ENCODE peak calls at places on chromosomes 2 and 18, in ten cellular contexts. W, Q, B, F, H, G, L, E, C and P are unnamed samples. For H3K36me3, the result is how much of the 10 kb centered on the place peaks cover.

GRCh38 chr18:427005-427404 is 73.5 kb downstream of the COLEC12 start:
- DNase-seq in G (no peak), W (no peak), Q (no peak), H (no peak), B (no peak), F (no peak), L (no peak), C (no peak), E (no peak), P (no peak)

GRCh38 chr2:236114959-236115358 is 53.2 kb downstream of the GBX2 start:
- DNase-seq in C (no peak), G (no peak), W (no peak), B (no peak), Q (no peak), F (no peak), H (no peak), E (no peak), L (no peak), P (no peak)

GRCh38 chr2:231190531-231191197 is 7.8 kb upstream of the ARMC9 start:
- DNase-seq in L (peak), G (no peak), E (no peak), B (no peak), Q (peak), W (peak), H (peak), F (no peak), C (peak), P (peak)

GRCh38 chr18:79749251-79750191 is 48.2 kb upstream of the KCNG2 start:
- DNase-seq in G (no peak), F (no peak), W (no peak), Q (no peak), C (no peak), E (no peak), L (no peak), B (no peak), H (no peak), P (no peak)

GRCh38 chr2:238697193-238698191 is 150.4 kb upstream of the TWIST2 start:
- DNase-seq in C (no peak), Q (no peak), F (no peak), H (no peak), L (no peak), G (no peak), B (no peak), E (no peak), W (no peak), P (no peak)

GRCh38 chr2:44572196-44572900 is 210.6 kb downstream of the CAMKMT start:
- DNase-seq in H (no peak), G (no peak), B (no peak), W (no peak), C (no peak), F (no peak), L (no peak), Q (no peak), E (no peak), P (no peak)

GRCh38 chr18:46456691-46457090 is 200.3 kb downstream of the LOXHD1 start:
- DNase-seq in F (no peak), H (no peak), G (no peak), L (no peak), W (no peak), C (no peak), B (no peak), E (no peak), Q (no peak), P (no peak)

GRCh38 chr2:227339098-227339599 is 14.1 kb downstream of the MFF start:
- DNase-seq in E (no peak), F (no peak), H (no peak), L (no peak), C (no peak), B (no peak), Q (no peak), G (no peak), W (no peak), P (no peak)

GRCh38 chr2:86750240-86750839 is 30.2 kb downstream of the RMND5A start:
- DNase-seq in W (no peak), H (no peak), C (no peak), G (no peak), B (no peak), E (no peak), F (no peak), Q (no peak), L (no peak), P (no peak)

DNA sequence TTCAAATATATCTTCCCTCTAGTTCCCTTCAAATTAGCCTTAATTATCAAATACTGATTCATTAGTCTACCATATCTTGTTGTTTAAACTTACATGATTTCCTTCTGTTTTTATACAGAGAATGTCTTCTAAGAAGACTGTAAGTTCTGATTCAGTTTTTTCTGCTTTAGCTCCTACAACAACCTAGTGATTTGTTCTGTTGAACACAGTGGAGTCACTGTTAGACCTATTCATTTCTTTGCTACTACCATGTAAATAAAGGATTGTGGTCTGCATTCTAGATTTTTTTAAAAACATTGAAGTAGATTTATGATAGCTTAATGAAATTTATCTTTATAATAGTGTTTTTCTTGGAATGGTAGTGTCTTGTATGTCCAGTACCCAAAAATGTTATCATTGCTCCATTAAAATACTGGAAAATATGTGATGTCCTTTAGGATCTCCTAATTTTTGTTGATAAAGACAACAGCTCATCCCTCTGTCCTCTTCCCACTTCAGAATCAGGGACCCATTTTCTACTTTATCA is 146.4 kb downstream of the MBD5 start:
- DNase-seq in C (no peak), L (no peak), H (no peak), B (no peak), E (no peak), W (no peak), G (no peak), F (no peak), Q (no peak), P (no peak)
- TF ChIP-seq CTCF in C (no peak), L (no peak), H (no peak), B (no peak), E (no peak), W (no peak), G (no peak), F (no peak), Q (no peak), P (no peak)

GRCh38 chr18:61334951-61335736 is 1.9 kb downstream of the CDH20 start:
- DNase-seq in C (no peak), W (no peak), Q (no peak), F (no peak), G (no peak), H (no peak), E (no peak), B (no peak), L (no peak), P (no peak)

GRCh38 chr18:61335737-61336555 is 2.7 kb downstream of the CDH20 start:
- DNase-seq in F (no peak), C (no peak), W (no peak), H (no peak), L (no peak), B (no peak), Q (no peak), E (no peak), G (no peak), P (no peak)

GRCh38 chr18:61333746-61334490 is 688 bp downstream of the CDH20 start:
- DNase-seq in F (no peak), Q (no peak), H (no peak), E (no peak), L (no peak), G (no peak), W (no peak), C (peak), B (peak), P (no peak)

GRCh38 chr18:61333271-61333745 is at the start of gene CDH20:
- DNase-seq in H (no peak), G (no peak), E (no peak), C (peak), Q (no peak), W (no peak), L (no peak), F (no peak), B (no peak), P (no peak)

DNA sequence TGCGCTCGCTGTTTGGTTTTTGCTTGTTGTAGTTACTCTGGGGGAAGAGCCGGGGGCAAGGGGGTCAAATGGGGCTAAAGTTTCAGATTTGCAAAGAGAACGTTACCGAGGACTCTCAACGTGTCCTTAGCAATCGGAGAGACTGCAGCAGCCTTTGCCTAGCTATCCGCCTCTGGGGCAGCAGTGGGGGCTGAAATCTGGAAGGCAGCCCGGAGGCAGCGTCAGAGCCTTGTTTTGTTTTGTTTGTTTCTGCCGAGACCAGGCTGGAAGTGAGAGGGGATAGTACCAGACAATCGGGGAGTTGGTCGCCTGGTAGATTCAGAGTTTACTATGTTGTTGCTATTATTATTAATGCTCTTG is 1.2 kb downstream of the CDH20 start:
- DNase-seq in B (no peak), C (no peak), Q (no peak), F (no peak), W (no peak), E (no peak), L (no peak), H (no peak), G (no peak), P (no peak)
- H3K4me3 ChIP-seq in B (no peak), C (peak), Q (peak), F (no peak), W (peak), E (no peak), L (peak), H (no peak), G (no peak), P (peak)

DNA sequence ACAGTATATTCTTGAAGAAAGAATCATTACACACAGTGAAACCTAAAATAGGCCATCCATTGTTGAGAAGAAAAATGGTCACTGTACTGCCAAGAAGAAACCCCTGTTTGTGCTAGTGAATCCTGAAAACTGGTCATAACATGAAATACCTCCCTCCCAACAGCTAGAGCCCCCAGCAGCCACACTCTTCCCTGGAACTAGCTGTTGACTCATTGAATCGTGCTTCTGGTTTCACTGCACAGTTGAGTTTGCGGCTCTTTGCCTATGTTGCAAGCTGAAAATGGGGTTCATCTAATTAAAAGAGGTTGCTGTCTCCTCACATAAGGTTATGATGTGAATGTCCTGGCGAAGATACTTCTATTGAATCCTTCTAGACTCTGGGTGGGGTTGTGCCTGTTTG is 86.3 kb downstream of the UGGT1 start:
- DNase-seq in W (no peak), F (no peak), G (no peak), C (no peak), E (no peak), Q (no peak), L (no peak), H (no peak), B (no peak), P (no peak)
- H3K36me3 ChIP-seq in W (half or more), F (half or more), G (half or more), C (half or more), E (half or more), Q (under half), L (half or more), H (under half), B (under half), P (half or more)

GRCh38 chr2:173750332-173750731 is 214.8 kb downstream of the SP3 start:
- DNase-seq in Q (no peak), E (no peak), G (no peak), W (no peak), C (peak), B (no peak), H (no peak), L (no peak), F (no peak), P (no peak)
- TF ChIP-seq CTCF in Q (no peak), E (no peak), G (no peak), W (no peak), C (peak), B (no peak), H (no peak), L (peak), F (no peak), P (no peak)

GRCh38 chr2:12287220-12287751 is 429.4 kb upstream of the TRIB2 start:
- DNase-seq in E (no peak), W (no peak), F (no peak), Q (no peak), C (no peak), B (no peak), H (no peak), L (peak), G (peak), P (no peak)
- H3K4me3 ChIP-seq in E (no peak), W (no peak), F (no peak), Q (no peak), C (peak), B (no peak), H (no peak), L (no peak), G (no peak), P (no peak)

GRCh38 chr2:131058214-131058613 is 35.0 kb downstream of the FAM168B start:
- DNase-seq in L (no peak), E (no peak), Q (no peak), G (no peak), H (no peak), F (no peak), W (no peak), B (no peak), C (no peak), P (no peak)

GRCh38 chr2:131064589-131065232 is 28.5 kb downstream of the FAM168B start:
- DNase-seq in E (no peak), Q (no peak), G (no peak), H (no peak), C (no peak), B (no peak), W (no peak), F (no peak), L (no peak), P (no peak)

GRCh38 chr2:131063501-131064283 is 29.6 kb downstream of the FAM168B start:
- DNase-seq in H (no peak), C (no peak), L (no peak), G (no peak), B (no peak), Q (no peak), F (no peak), E (no peak), W (no peak), P (no peak)

GRCh38 chr2:131058905-131059304 is 34.4 kb downstream of the FAM168B start:
- DNase-seq in Q (no peak), H (no peak), C (no peak), G (no peak), L (no peak), F (no peak), E (no peak), B (no peak), W (no peak), P (no peak)

GRCh38 chr2:131062066-131062465 is 31.2 kb downstream of the FAM168B start:
- DNase-seq in E (no peak), B (no peak), F (no peak), Q (no peak), C (no peak), H (no peak), L (no peak), W (no peak), G (no peak), P (no peak)
- H3K36me3 ChIP-seq in E (under half), B (under half), F (under half), Q (under half), C (half or more), H (under half), L (under half), W (under half), G (half or more), P (under half)